ENCODE peak calls at places on chromosomes 3 and 15, in nine cellular contexts. Q is activated naive CD4-positive, alpha-beta T cell treated with Interleukin-2 at 50 U/mL for 16 hours; R is CD14-positive monocyte; A is AML-193; P is stimulated activated CD8-positive, alpha-beta memory T cell treated with anti-CD3 and anti-CD28 coated beads, Interleukin-4, amount 100 ng/mL, for 24 hours; L is HCEC 1CT; N is posterior vena cava; M is right lobe of liver; I is GM12891. U is an unnamed sample.

GRCh38 chr3:33980252-33980651 is 181.8 kb downstream of the PDCD6IP start:
- DNase-seq in P (no peak), R (no peak), I (no peak), N (no peak), M (no peak), L (peak), A (peak), Q (no peak), U (peak)

GRCh38 chr3:194023501-194024280 is 112.3 kb upstream of the HES1 start:
- DNase-seq in Q (no peak), N (no peak), M (no peak), P (no peak), R (no peak), A (no peak), L (no peak), I (no peak), U (no peak)

GRCh38 chr15:59303641-59304433 is 68.8 kb downstream of the MYO1E start:
- DNase-seq in P (no peak), N (no peak), A (no peak), I (no peak), Q (no peak), R (no peak), M (no peak), L (no peak), U (no peak)

GRCh38 chr3:190182418-190183043 is 61.8 kb upstream of the P3H2 start:
- DNase-seq in L (peak), Q (no peak), I (no peak), P (no peak), M (no peak), N (no peak), A (no peak), R (no peak), U (no peak)

GRCh38 chr3:66795365-66795764 is 202.7 kb upstream of the KBTBD8 start:
- DNase-seq in A (no peak), Q (no peak), L (peak), N (no peak), P (no peak), R (no peak), I (no peak), M (no peak), U (no peak)

GRCh38 chr3:13542142-13542541 is 6.8 kb upstream of the FBLN2 start:
- DNase-seq in A (no peak), P (no peak), I (no peak), Q (no peak), L (no peak), R (no peak), N (no peak), M (no peak), U (no peak)

GRCh38 chr15:57440799-57441198 is 64.5 kb downstream of the CGNL1 start:
- DNase-seq in N (no peak), A (no peak), I (no peak), M (no peak), P (no peak), Q (no peak), R (no peak), L (no peak), U (no peak)

GRCh38 chr15:71133734-71134464 is 18.6 kb downstream of the THSD4 start:
- DNase-seq in M (no peak), L (no peak), N (no peak), P (no peak), A (no peak), I (no peak), R (no peak), Q (no peak), U (no peak)

GRCh38 chr3:42025388-42026138 is 63.7 kb upstream of the ULK4 start:
- DNase-seq in N (peak), A (peak), R (peak), I (no peak), L (peak), M (peak), Q (no peak), P (no peak), U (peak)

GRCh38 chr3:184186184-184186901 is at the start of gene ABCF3:
- DNase-seq in N (peak), R (no peak), L (peak), M (no peak), Q (no peak), A (peak), P (no peak), I (no peak), U (no peak)

GRCh38 chr3:129313983-129314756 is 35.5 kb downstream of the HMCES start:
- DNase-seq in M (no peak), I (no peak), R (no peak), P (no peak), N (no peak), L (peak), Q (no peak), A (peak), U (no peak)

GRCh38 chr3:126307591-126308393 is 49.4 kb downstream of the KLF15 start:
- DNase-seq in R (no peak), Q (no peak), A (no peak), I (no peak), P (no peak), M (no peak), L (no peak), N (peak), U (no peak)

U was measured in GM13976.